ENCODE peak calls at places on chromosome 13, in five cellular contexts. S is stimulated activated CD4-positive, alpha-beta T cell treated with anti-CD3 and anti-CD28 coated beads, Interleukin-1b, Interleukin-23, amount 100 ng/mL, for 24 hours; K is hepatocyte; N is M059J; P is posterior cingulate gyrus. E is an unnamed sample.

GRCh38 chr13:73304442-73304841 is 245.6 kb downstream of the KLF5 start:
- DNase-seq in S (no peak), K (no peak), N (no peak), P (no peak), E (no peak)

GRCh38 chr13:113119166-113119821 is 3.3 kb upstream of the F10 start:
- DNase-seq in S (no peak), K (no peak), N (no peak), P (no peak), E (no peak)

GRCh38 chr13:41693434-41693833 is 236.1 kb downstream of the RGCC start:
- DNase-seq in S (no peak), K (no peak), N (no peak), P (no peak), E (no peak)

GRCh38 chr13:59666504-59666903 is 497.2 kb downstream of the DIAPH3 start:
- DNase-seq in S (no peak), K (no peak), N (no peak), P (no peak), E (no peak)

GRCh38 chr13:110702591-110703526 is 3.1 kb downstream of the CARS2 start:
- DNase-seq in S (no peak), K (no peak), N (no peak), P (no peak), E (no peak)

GRCh38 chr13:82344867-82345266 is 1537.4 kb downstream of the SLITRK1 start:
- DNase-seq in S (no peak), K (no peak), N (no peak), P (no peak), E (no peak)

GRCh38 chr13:24632382-24633121 is 47.7 kb upstream of the ATP12A start:
- DNase-seq in S (no peak), K (no peak), N (peak), P (no peak), E (no peak)

GRCh38 chr13:20399961-20400360 is 125.7 kb downstream of the CRYL1 start:
- DNase-seq in S (no peak), K (no peak), N (no peak), P (no peak), E (no peak)

GRCh38 chr13:110319397-110319773 is 12.3 kb downstream of the COL4A2 start:
- DNase-seq in S (no peak), K (no peak), N (no peak), P (no peak), E (no peak)

GRCh38 chr13:35855531-35856019 is 275.6 kb downstream of the DCLK1 start:
- DNase-seq in S (no peak), K (no peak), N (peak), P (peak), E (no peak)

GRCh38 chr13:75217949-75218348 is 264.0 kb downstream of the TBC1D4 start:
- DNase-seq in S (no peak), K (no peak), N (peak), P (no peak), E (no peak)